ENCODE peak calls at places on chromosomes 4 and X, in ten cellular contexts. One of them, this sample, is unnamed.

GRCh38 chrX:65528705-65529340 is 5.8 kb downstream of the LAS1L start:
- DNase-seq in NCI-H82: peak; percentile 71
- DNase-seq in naive thymus-derived CD8-positive, alpha-beta T cell: peak; percentile 45
- DNase-seq in CD8-positive, alpha-beta memory T cell: peak; percentile 43
- DNase-seq in NCI-H446: peak; percentile 41
- DNase-seq in uterus: peak; percentile 47
- DNase-seq in IMR-90: peak; percentile 10
- DNase-seq in ovary: peak; percentile 52
- DNase-seq in cerebellum: peak; percentile 48
- DNase-seq in stimulated activated CD4-positive, alpha-beta T cell treated with anti-CD3 and anti-CD28 coated beads, Interleukin-2, amount 100 ng/mL, for 24 hours: peak; percentile 56
- DNase-seq in this sample: no peak

GRCh38 chr4:5708171-5708828 is at the start of gene EVC2:
- DNase-seq in NCI-H82: no peak
- DNase-seq in naive thymus-derived CD8-positive, alpha-beta T cell: no peak
- DNase-seq in CD8-positive, alpha-beta memory T cell: peak; percentile 9
- DNase-seq in NCI-H446: no peak
- DNase-seq in uterus: peak; percentile 83
- DNase-seq in IMR-90: peak; percentile 46
- DNase-seq in ovary: peak; percentile 87
- DNase-seq in cerebellum: no peak
- DNase-seq in stimulated activated CD4-positive, alpha-beta T cell treated with anti-CD3 and anti-CD28 coated beads, Interleukin-2, amount 100 ng/mL, for 24 hours: no peak
- DNase-seq in this sample: no peak

GRCh38 chr4:21992330-21992729 is 43.8 kb upstream of the KCNIP4 start:
- DNase-seq in NCI-H82: no peak
- DNase-seq in naive thymus-derived CD8-positive, alpha-beta T cell: no peak
- DNase-seq in CD8-positive, alpha-beta memory T cell: no peak
- DNase-seq in NCI-H446: no peak
- DNase-seq in uterus: no peak
- DNase-seq in IMR-90: no peak
- DNase-seq in ovary: no peak
- DNase-seq in cerebellum: peak; percentile 12
- DNase-seq in stimulated activated CD4-positive, alpha-beta T cell treated with anti-CD3 and anti-CD28 coated beads, Interleukin-2, amount 100 ng/mL, for 24 hours: no peak
- DNase-seq in this sample: no peak

GRCh38 chrX:109553862-109554261 is 17.2 kb downstream of the NXT2 start:
- DNase-seq in NCI-H82: no peak
- DNase-seq in naive thymus-derived CD8-positive, alpha-beta T cell: no peak
- DNase-seq in CD8-positive, alpha-beta memory T cell: no peak
- DNase-seq in NCI-H446: no peak
- DNase-seq in uterus: no peak
- DNase-seq in IMR-90: no peak
- DNase-seq in ovary: no peak
- DNase-seq in cerebellum: no peak
- DNase-seq in stimulated activated CD4-positive, alpha-beta T cell treated with anti-CD3 and anti-CD28 coated beads, Interleukin-2, amount 100 ng/mL, for 24 hours: no peak
- DNase-seq in this sample: no peak

GRCh38 chrX:2697741-2698294 is 6.7 kb downstream of the CD99 start:
- DNase-seq in NCI-H82: no peak
- DNase-seq in naive thymus-derived CD8-positive, alpha-beta T cell: no peak
- DNase-seq in CD8-positive, alpha-beta memory T cell: no peak
- DNase-seq in NCI-H446: no peak
- DNase-seq in uterus: no peak
- DNase-seq in IMR-90: peak; percentile 74
- DNase-seq in ovary: no peak
- DNase-seq in cerebellum: no peak
- DNase-seq in stimulated activated CD4-positive, alpha-beta T cell treated with anti-CD3 and anti-CD28 coated beads, Interleukin-2, amount 100 ng/mL, for 24 hours: no peak
- DNase-seq in this sample: no peak

GRCh38 chr4:55393461-55394320 is 2.1 kb upstream of the TMEM165 start:
- DNase-seq in NCI-H82: peak; percentile 80
- DNase-seq in naive thymus-derived CD8-positive, alpha-beta T cell: no peak
- DNase-seq in CD8-positive, alpha-beta memory T cell: no peak
- DNase-seq in NCI-H446: no peak
- DNase-seq in uterus: no peak
- DNase-seq in IMR-90: peak; percentile 85
- DNase-seq in ovary: no peak
- DNase-seq in cerebellum: no peak
- DNase-seq in stimulated activated CD4-positive, alpha-beta T cell treated with anti-CD3 and anti-CD28 coated beads, Interleukin-2, amount 100 ng/mL, for 24 hours: no peak
- DNase-seq in this sample: no peak

GRCh38 chrX:151004085-151004484 is 20.9 kb downstream of the HMGB3 start:
- DNase-seq in NCI-H82: peak; percentile 10
- DNase-seq in naive thymus-derived CD8-positive, alpha-beta T cell: no peak
- DNase-seq in CD8-positive, alpha-beta memory T cell: no peak
- DNase-seq in NCI-H446: no peak
- DNase-seq in uterus: no peak
- DNase-seq in IMR-90: peak; percentile 2
- DNase-seq in ovary: no peak
- DNase-seq in cerebellum: no peak
- DNase-seq in stimulated activated CD4-positive, alpha-beta T cell treated with anti-CD3 and anti-CD28 coated beads, Interleukin-2, amount 100 ng/mL, for 24 hours: no peak
- DNase-seq in this sample: no peak

GRCh38 chr4:69984030-69984443 is 11.7 kb upstream of the STATH start:
- DNase-seq in NCI-H82: peak; percentile 19
- DNase-seq in naive thymus-derived CD8-positive, alpha-beta T cell: no peak
- DNase-seq in CD8-positive, alpha-beta memory T cell: no peak
- DNase-seq in NCI-H446: no peak
- DNase-seq in uterus: no peak
- DNase-seq in IMR-90: no peak
- DNase-seq in ovary: no peak
- DNase-seq in cerebellum: no peak
- DNase-seq in stimulated activated CD4-positive, alpha-beta T cell treated with anti-CD3 and anti-CD28 coated beads, Interleukin-2, amount 100 ng/mL, for 24 hours: no peak
- DNase-seq in this sample: no peak

GRCh38 chr4:163164591-163164990 is 2.1 kb downstream of the NAF1 start:
- DNase-seq in NCI-H82: peak; percentile 4
- DNase-seq in naive thymus-derived CD8-positive, alpha-beta T cell: no peak
- DNase-seq in CD8-positive, alpha-beta memory T cell: no peak
- DNase-seq in NCI-H446: no peak
- DNase-seq in uterus: no peak
- DNase-seq in IMR-90: no peak
- DNase-seq in ovary: no peak
- DNase-seq in cerebellum: no peak
- DNase-seq in stimulated activated CD4-positive, alpha-beta T cell treated with anti-CD3 and anti-CD28 coated beads, Interleukin-2, amount 100 ng/mL, for 24 hours: no peak
- DNase-seq in this sample: no peak

GRCh38 chrX:82816572-82816971 is 691.5 kb upstream of the POU3F4 start:
- DNase-seq in NCI-H82: no peak
- DNase-seq in naive thymus-derived CD8-positive, alpha-beta T cell: no peak
- DNase-seq in CD8-positive, alpha-beta memory T cell: no peak
- DNase-seq in NCI-H446: no peak
- DNase-seq in uterus: no peak
- DNase-seq in IMR-90: no peak
- DNase-seq in ovary: no peak
- DNase-seq in cerebellum: no peak
- DNase-seq in stimulated activated CD4-positive, alpha-beta T cell treated with anti-CD3 and anti-CD28 coated beads, Interleukin-2, amount 100 ng/mL, for 24 hours: no peak
- DNase-seq in this sample: no peak

GRCh38 chr4:153111426-153112070 is 92.7 kb upstream of the TRIM2 start:
- DNase-seq in NCI-H82: no peak
- DNase-seq in naive thymus-derived CD8-positive, alpha-beta T cell: no peak
- DNase-seq in CD8-positive, alpha-beta memory T cell: no peak
- DNase-seq in NCI-H446: no peak
- DNase-seq in uterus: no peak
- DNase-seq in IMR-90: no peak
- DNase-seq in ovary: no peak
- DNase-seq in cerebellum: no peak
- DNase-seq in stimulated activated CD4-positive, alpha-beta T cell treated with anti-CD3 and anti-CD28 coated beads, Interleukin-2, amount 100 ng/mL, for 24 hours: no peak
- DNase-seq in this sample: no peak

GRCh38 chr4:59689149-59689548 is 1511.0 kb upstream of the ADGRL3 start:
- DNase-seq in NCI-H82: no peak
- DNase-seq in naive thymus-derived CD8-positive, alpha-beta T cell: no peak
- DNase-seq in CD8-positive, alpha-beta memory T cell: no peak
- DNase-seq in NCI-H446: peak; percentile 4
- DNase-seq in uterus: no peak
- DNase-seq in IMR-90: no peak
- DNase-seq in ovary: no peak
- DNase-seq in cerebellum: no peak
- DNase-seq in stimulated activated CD4-positive, alpha-beta T cell treated with anti-CD3 and anti-CD28 coated beads, Interleukin-2, amount 100 ng/mL, for 24 hours: no peak
- DNase-seq in this sample: no peak

GRCh38 chrX:155857561-155857960 is 23.6 kb upstream of the VAMP7 start:
- DNase-seq in NCI-H82: peak; percentile 2
- DNase-seq in naive thymus-derived CD8-positive, alpha-beta T cell: no peak
- DNase-seq in CD8-positive, alpha-beta memory T cell: no peak
- DNase-seq in NCI-H446: peak; percentile 26
- DNase-seq in uterus: no peak
- DNase-seq in IMR-90: no peak
- DNase-seq in ovary: no peak
- DNase-seq in cerebellum: no peak
- DNase-seq in stimulated activated CD4-positive, alpha-beta T cell treated with anti-CD3 and anti-CD28 coated beads, Interleukin-2, amount 100 ng/mL, for 24 hours: no peak
- DNase-seq in this sample: no peak

GRCh38 chrX:131704136-131704695 is 160.3 kb downstream of the OR13H1 start:
- DNase-seq in NCI-H82: no peak
- DNase-seq in naive thymus-derived CD8-positive, alpha-beta T cell: no peak
- DNase-seq in CD8-positive, alpha-beta memory T cell: no peak
- DNase-seq in NCI-H446: no peak
- DNase-seq in uterus: peak; percentile 91
- DNase-seq in IMR-90: peak; percentile 85
- DNase-seq in ovary: peak; percentile 97
- DNase-seq in cerebellum: no peak
- DNase-seq in stimulated activated CD4-positive, alpha-beta T cell treated with anti-CD3 and anti-CD28 coated beads, Interleukin-2, amount 100 ng/mL, for 24 hours: no peak
- DNase-seq in this sample: no peak

GRCh38 chr4:174934360-174934759 is 16.2 kb downstream of the ADAM29 start:
- DNase-seq in NCI-H82: no peak
- DNase-seq in naive thymus-derived CD8-positive, alpha-beta T cell: no peak
- DNase-seq in CD8-positive, alpha-beta memory T cell: no peak
- DNase-seq in NCI-H446: no peak
- DNase-seq in uterus: no peak
- DNase-seq in IMR-90: no peak
- DNase-seq in ovary: no peak
- DNase-seq in cerebellum: no peak
- DNase-seq in stimulated activated CD4-positive, alpha-beta T cell treated with anti-CD3 and anti-CD28 coated beads, Interleukin-2, amount 100 ng/mL, for 24 hours: no peak
- DNase-seq in this sample: no peak

GRCh38 chr4:130559268-130559667 is 1463.3 kb downstream of the C4orf33 start:
- DNase-seq in NCI-H82: peak; percentile 1
- DNase-seq in naive thymus-derived CD8-positive, alpha-beta T cell: no peak
- DNase-seq in CD8-positive, alpha-beta memory T cell: no peak
- DNase-seq in NCI-H446: no peak
- DNase-seq in uterus: no peak
- DNase-seq in IMR-90: no peak
- DNase-seq in ovary: no peak
- DNase-seq in cerebellum: no peak
- DNase-seq in stimulated activated CD4-positive, alpha-beta T cell treated with anti-CD3 and anti-CD28 coated beads, Interleukin-2, amount 100 ng/mL, for 24 hours: no peak
- DNase-seq in this sample: no peak

GRCh38 chrX:55818673-55819375 is 101.3 kb downstream of the RRAGB start:
- DNase-seq in NCI-H82: peak; percentile 0
- DNase-seq in naive thymus-derived CD8-positive, alpha-beta T cell: no peak
- DNase-seq in CD8-positive, alpha-beta memory T cell: no peak
- DNase-seq in NCI-H446: no peak
- DNase-seq in uterus: no peak
- DNase-seq in IMR-90: no peak
- DNase-seq in ovary: no peak
- DNase-seq in cerebellum: no peak
- DNase-seq in stimulated activated CD4-positive, alpha-beta T cell treated with anti-CD3 and anti-CD28 coated beads, Interleukin-2, amount 100 ng/mL, for 24 hours: no peak
- DNase-seq in this sample: no peak

GRCh38 chr4:21901831-21902230 is 46.7 kb downstream of the KCNIP4 start:
- DNase-seq in NCI-H82: no peak
- DNase-seq in naive thymus-derived CD8-positive, alpha-beta T cell: no peak
- DNase-seq in CD8-positive, alpha-beta memory T cell: no peak
- DNase-seq in NCI-H446: no peak
- DNase-seq in uterus: no peak
- DNase-seq in IMR-90: peak; percentile 62
- DNase-seq in ovary: no peak
- DNase-seq in cerebellum: no peak
- DNase-seq in stimulated activated CD4-positive, alpha-beta T cell treated with anti-CD3 and anti-CD28 coated beads, Interleukin-2, amount 100 ng/mL, for 24 hours: no peak
- DNase-seq in this sample: no peak

GRCh38 chrX:134999469-134999868 is 8.7 kb downstream of the SMIM10 start:
- DNase-seq in NCI-H82: peak; percentile 55
- DNase-seq in naive thymus-derived CD8-positive, alpha-beta T cell: no peak
- DNase-seq in CD8-positive, alpha-beta memory T cell: no peak
- DNase-seq in NCI-H446: peak; percentile 56
- DNase-seq in uterus: no peak
- DNase-seq in IMR-90: peak; percentile 69
- DNase-seq in ovary: no peak
- DNase-seq in cerebellum: peak; percentile 10
- DNase-seq in stimulated activated CD4-positive, alpha-beta T cell treated with anti-CD3 and anti-CD28 coated beads, Interleukin-2, amount 100 ng/mL, for 24 hours: no peak
- DNase-seq in this sample: no peak

GRCh38 chr4:61336488-61336887 is 136.4 kb downstream of the ADGRL3 start:
- DNase-seq in NCI-H82: no peak
- DNase-seq in naive thymus-derived CD8-positive, alpha-beta T cell: no peak
- DNase-seq in CD8-positive, alpha-beta memory T cell: no peak
- DNase-seq in NCI-H446: peak; percentile 68
- DNase-seq in uterus: no peak
- DNase-seq in IMR-90: no peak
- DNase-seq in ovary: no peak
- DNase-seq in cerebellum: peak; percentile 27
- DNase-seq in stimulated activated CD4-positive, alpha-beta T cell treated with anti-CD3 and anti-CD28 coated beads, Interleukin-2, amount 100 ng/mL, for 24 hours: no peak
- DNase-seq in this sample: no peak

GRCh38 chr4:182338059-182338458 is 94.9 kb downstream of the TENM3 start:
- DNase-seq in NCI-H82: no peak
- DNase-seq in naive thymus-derived CD8-positive, alpha-beta T cell: no peak
- DNase-seq in CD8-positive, alpha-beta memory T cell: no peak
- DNase-seq in NCI-H446: no peak
- DNase-seq in uterus: no peak
- DNase-seq in IMR-90: no peak
- DNase-seq in ovary: no peak
- DNase-seq in cerebellum: no peak
- DNase-seq in stimulated activated CD4-positive, alpha-beta T cell treated with anti-CD3 and anti-CD28 coated beads, Interleukin-2, amount 100 ng/mL, for 24 hours: no peak
- DNase-seq in this sample: no peak